ENCODE peak calls at places on chromosomes 16 and 17, in eight cellular contexts. One of them, this sample, is unnamed.

GRCh38 chr16:70685061-70685937 is 554 bp downstream of the MTSS2 start:
- DNase-seq in CD4-positive, alpha-beta T cell: no peak
- DNase-seq in A549: no peak
- DNase-seq in cardiac muscle cell: peak
- DNase-seq in mammary epithelial cell: no peak
- DNase-seq in H9: no peak
- DNase-seq in GM23338: no peak
- DNase-seq in CD8-positive, alpha-beta T cell: no peak
- DNase-seq in this sample: peak

GRCh38 chr17:60304502-60304901 is 87.4 kb downstream of the USP32 start:
- DNase-seq in CD8-positive, alpha-beta T cell: no peak
- DNase-seq in GM23338: no peak
- DNase-seq in A549: no peak
- DNase-seq in H9: no peak
- DNase-seq in CD4-positive, alpha-beta T cell: no peak
- DNase-seq in cardiac muscle cell: no peak
- DNase-seq in mammary epithelial cell: no peak
- DNase-seq in this sample: no peak

GRCh38 chr17:28916302-28916934 is 13.5 kb upstream of the DHRS13 start:
- DNase-seq in H9: no peak
- DNase-seq in GM23338: peak
- DNase-seq in mammary epithelial cell: no peak
- DNase-seq in CD4-positive, alpha-beta T cell: peak
- DNase-seq in A549: peak
- DNase-seq in cardiac muscle cell: peak
- DNase-seq in CD8-positive, alpha-beta T cell: no peak
- DNase-seq in this sample: peak

GRCh38 chr16:588639-588888 is 1.3 kb upstream of the RAB40C start:
- DNase-seq in CD8-positive, alpha-beta T cell: peak
- DNase-seq in CD4-positive, alpha-beta T cell: no peak
- DNase-seq in GM23338: peak
- DNase-seq in mammary epithelial cell: peak
- DNase-seq in H9: no peak
- DNase-seq in cardiac muscle cell: peak
- DNase-seq in A549: no peak
- DNase-seq in this sample: peak

GRCh38 chr17:9228408-9229159 is 207.3 kb downstream of the NTN1 start:
- DNase-seq in mammary epithelial cell: peak
- DNase-seq in CD8-positive, alpha-beta T cell: no peak
- DNase-seq in A549: no peak
- DNase-seq in CD4-positive, alpha-beta T cell: no peak
- DNase-seq in GM23338: no peak
- DNase-seq in cardiac muscle cell: no peak
- DNase-seq in H9: no peak
- DNase-seq in this sample: no peak

GRCh38 chr16:89695086-89695874 is 6.2 kb downstream of the SPATA2L start:
- DNase-seq in CD8-positive, alpha-beta T cell: no peak
- DNase-seq in mammary epithelial cell: no peak
- DNase-seq in cardiac muscle cell: no peak
- DNase-seq in A549: no peak
- DNase-seq in CD4-positive, alpha-beta T cell: no peak
- DNase-seq in H9: no peak
- DNase-seq in GM23338: no peak
- DNase-seq in this sample: no peak

GRCh38 chr17:81026266-81027036 is 8.5 kb upstream of the BAIAP2 start:
- DNase-seq in A549: no peak
- DNase-seq in mammary epithelial cell: no peak
- DNase-seq in CD8-positive, alpha-beta T cell: no peak
- DNase-seq in cardiac muscle cell: no peak
- DNase-seq in H9: no peak
- DNase-seq in CD4-positive, alpha-beta T cell: no peak
- DNase-seq in GM23338: no peak
- DNase-seq in this sample: no peak

GRCh38 chr17:75832164-75832651 is 12.0 kb downstream of the UNC13D start:
- DNase-seq in CD4-positive, alpha-beta T cell: peak
- DNase-seq in cardiac muscle cell: no peak
- DNase-seq in mammary epithelial cell: peak
- DNase-seq in CD8-positive, alpha-beta T cell: peak
- DNase-seq in A549: no peak
- DNase-seq in GM23338: no peak
- DNase-seq in H9: no peak
- DNase-seq in this sample: no peak

GRCh38 chr16:72532896-72533295 is 360.9 kb upstream of the PMFBP1 start:
- DNase-seq in H9: no peak
- DNase-seq in CD4-positive, alpha-beta T cell: no peak
- DNase-seq in CD8-positive, alpha-beta T cell: no peak
- DNase-seq in A549: no peak
- DNase-seq in cardiac muscle cell: no peak
- DNase-seq in GM23338: peak
- DNase-seq in mammary epithelial cell: no peak
- DNase-seq in this sample: no peak

GRCh38 chr17:17354560-17355357 is 51.6 kb downstream of the NT5M start:
- DNase-seq in CD8-positive, alpha-beta T cell: peak
- DNase-seq in cardiac muscle cell: peak
- DNase-seq in CD4-positive, alpha-beta T cell: peak
- DNase-seq in H9: peak
- DNase-seq in mammary epithelial cell: peak
- DNase-seq in A549: peak
- DNase-seq in GM23338: peak
- DNase-seq in this sample: peak
- H3K27ac ChIP-seq in CD8-positive, alpha-beta T cell: no peak
- H3K27ac ChIP-seq in cardiac muscle cell: no peak
- H3K27ac ChIP-seq in CD4-positive, alpha-beta T cell: no peak
- H3K27ac ChIP-seq in H9: no peak
- H3K27ac ChIP-seq in mammary epithelial cell: no peak
- H3K27ac ChIP-seq in A549: no peak
- H3K27ac ChIP-seq in GM23338: no peak
- H3K27ac ChIP-seq in this sample: no peak

GRCh38 chr17:33398386-33398785 is 105.3 kb upstream of the ASIC2 start:
- DNase-seq in H9: no peak
- DNase-seq in CD8-positive, alpha-beta T cell: no peak
- DNase-seq in A549: no peak
- DNase-seq in cardiac muscle cell: no peak
- DNase-seq in CD4-positive, alpha-beta T cell: no peak
- DNase-seq in mammary epithelial cell: no peak
- DNase-seq in GM23338: no peak
- DNase-seq in this sample: no peak
- TF ChIP-seq CTCF in H9: no peak
- TF ChIP-seq CTCF in CD8-positive, alpha-beta T cell: no peak
- TF ChIP-seq CTCF in A549: no peak
- TF ChIP-seq CTCF in cardiac muscle cell: no peak
- TF ChIP-seq CTCF in CD4-positive, alpha-beta T cell: no peak
- TF ChIP-seq CTCF in mammary epithelial cell: no peak
- TF ChIP-seq CTCF in GM23338: no peak
- TF ChIP-seq CTCF in this sample: no peak

DNA sequence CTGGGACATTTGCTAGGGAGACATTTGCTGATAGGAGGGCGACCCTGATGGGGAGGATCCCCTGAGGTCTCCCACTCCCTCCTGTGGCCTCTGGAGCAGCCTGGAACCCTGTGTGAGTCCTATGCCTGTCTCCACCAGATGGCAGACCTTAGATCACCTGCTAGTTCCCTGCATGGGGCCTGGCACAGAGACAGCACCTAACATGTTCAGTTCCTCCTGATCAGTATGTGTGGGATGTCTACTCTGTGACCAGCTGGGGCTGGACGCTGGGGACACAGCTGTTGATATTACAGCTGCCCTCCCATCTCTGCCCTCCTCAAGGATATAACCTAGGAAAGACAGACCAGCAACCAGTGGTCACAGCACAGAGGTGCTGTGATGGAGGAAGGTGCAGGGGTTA is 1.1 kb upstream of the ADCY7 start:
- DNase-seq in mammary epithelial cell: no peak
- DNase-seq in cardiac muscle cell: no peak
- DNase-seq in GM23338: no peak
- DNase-seq in CD4-positive, alpha-beta T cell: peak
- DNase-seq in H9: no peak
- DNase-seq in A549: no peak
- DNase-seq in CD8-positive, alpha-beta T cell: no peak
- DNase-seq in this sample: no peak
- H3K27ac ChIP-seq in mammary epithelial cell: no peak
- H3K27ac ChIP-seq in cardiac muscle cell: no peak
- H3K27ac ChIP-seq in GM23338: no peak
- H3K27ac ChIP-seq in CD4-positive, alpha-beta T cell: no peak
- H3K27ac ChIP-seq in H9: no peak
- H3K27ac ChIP-seq in A549: peak
- H3K27ac ChIP-seq in CD8-positive, alpha-beta T cell: no peak
- H3K27ac ChIP-seq in this sample: no peak

GRCh38 chr17:63919311-63919723 is 678 bp upstream of the GH1 start:
- DNase-seq in mammary epithelial cell: peak
- DNase-seq in cardiac muscle cell: peak
- DNase-seq in CD8-positive, alpha-beta T cell: peak
- DNase-seq in GM23338: peak
- DNase-seq in CD4-positive, alpha-beta T cell: peak
- DNase-seq in H9: peak
- DNase-seq in A549: peak
- DNase-seq in this sample: peak

GRCh38 chr17:63916566-63917185 is 2.0 kb downstream of the GH1 start:
- DNase-seq in GM23338: no peak
- DNase-seq in mammary epithelial cell: no peak
- DNase-seq in H9: no peak
- DNase-seq in CD8-positive, alpha-beta T cell: no peak
- DNase-seq in A549: no peak
- DNase-seq in cardiac muscle cell: no peak
- DNase-seq in CD4-positive, alpha-beta T cell: no peak
- DNase-seq in this sample: no peak

GRCh38 chr17:63914471-63914870 is 3.4 kb upstream of the CSHL1 start:
- DNase-seq in H9: no peak
- DNase-seq in mammary epithelial cell: no peak
- DNase-seq in GM23338: no peak
- DNase-seq in CD8-positive, alpha-beta T cell: no peak
- DNase-seq in cardiac muscle cell: no peak
- DNase-seq in A549: no peak
- DNase-seq in CD4-positive, alpha-beta T cell: no peak
- DNase-seq in this sample: no peak

GRCh38 chr17:63917646-63918045 is 993 bp downstream of the GH1 start:
- DNase-seq in CD4-positive, alpha-beta T cell: no peak
- DNase-seq in mammary epithelial cell: no peak
- DNase-seq in cardiac muscle cell: no peak
- DNase-seq in A549: no peak
- DNase-seq in CD8-positive, alpha-beta T cell: no peak
- DNase-seq in GM23338: no peak
- DNase-seq in H9: peak
- DNase-seq in this sample: no peak

GRCh38 chr17:63918305-63918704 is 334 bp downstream of the GH1 start:
- DNase-seq in CD8-positive, alpha-beta T cell: no peak
- DNase-seq in GM23338: peak
- DNase-seq in H9: peak
- DNase-seq in mammary epithelial cell: no peak
- DNase-seq in CD4-positive, alpha-beta T cell: no peak
- DNase-seq in cardiac muscle cell: no peak
- DNase-seq in A549: no peak
- DNase-seq in this sample: no peak
- TF ChIP-seq CTCF in CD8-positive, alpha-beta T cell: no peak
- TF ChIP-seq CTCF in GM23338: peak
- TF ChIP-seq CTCF in H9: peak
- TF ChIP-seq CTCF in mammary epithelial cell: no peak
- TF ChIP-seq CTCF in CD4-positive, alpha-beta T cell: no peak
- TF ChIP-seq CTCF in cardiac muscle cell: peak
- TF ChIP-seq CTCF in A549: no peak
- TF ChIP-seq CTCF in this sample: no peak

GRCh38 chr16:84183911-84184310 is 2.9 kb downstream of the TAF1C start:
- DNase-seq in cardiac muscle cell: no peak
- DNase-seq in CD4-positive, alpha-beta T cell: no peak
- DNase-seq in mammary epithelial cell: no peak
- DNase-seq in A549: peak
- DNase-seq in CD8-positive, alpha-beta T cell: no peak
- DNase-seq in H9: no peak
- DNase-seq in GM23338: no peak
- DNase-seq in this sample: no peak
- H3K27ac ChIP-seq in cardiac muscle cell: no peak
- H3K27ac ChIP-seq in CD4-positive, alpha-beta T cell: no peak
- H3K27ac ChIP-seq in mammary epithelial cell: no peak
- H3K27ac ChIP-seq in A549: no peak
- H3K27ac ChIP-seq in CD8-positive, alpha-beta T cell: no peak
- H3K27ac ChIP-seq in H9: no peak
- H3K27ac ChIP-seq in GM23338: no peak
- H3K27ac ChIP-seq in this sample: no peak

GRCh38 chr17:36132421-36132831 is 28.8 kb downstream of the CCL4 start:
- DNase-seq in mammary epithelial cell: no peak
- DNase-seq in A549: no peak
- DNase-seq in CD4-positive, alpha-beta T cell: no peak
- DNase-seq in cardiac muscle cell: peak
- DNase-seq in H9: no peak
- DNase-seq in CD8-positive, alpha-beta T cell: no peak
- DNase-seq in GM23338: no peak
- DNase-seq in this sample: no peak

GRCh38 chr17:36129616-36130015 is 26.0 kb downstream of the CCL4 start:
- DNase-seq in H9: no peak
- DNase-seq in mammary epithelial cell: no peak
- DNase-seq in GM23338: no peak
- DNase-seq in A549: no peak
- DNase-seq in CD4-positive, alpha-beta T cell: no peak
- DNase-seq in cardiac muscle cell: no peak
- DNase-seq in CD8-positive, alpha-beta T cell: no peak
- DNase-seq in this sample: no peak

GRCh38 chr17:36131931-36132330 is 28.3 kb downstream of the CCL4 start:
- DNase-seq in H9: no peak
- DNase-seq in CD4-positive, alpha-beta T cell: no peak
- DNase-seq in CD8-positive, alpha-beta T cell: no peak
- DNase-seq in A549: no peak
- DNase-seq in GM23338: no peak
- DNase-seq in cardiac muscle cell: no peak
- DNase-seq in mammary epithelial cell: no peak
- DNase-seq in this sample: no peak

GRCh38 chr17:36133629-36134259 is 30.1 kb downstream of the CCL4 start:
- DNase-seq in H9: no peak
- DNase-seq in A549: no peak
- DNase-seq in CD4-positive, alpha-beta T cell: no peak
- DNase-seq in CD8-positive, alpha-beta T cell: no peak
- DNase-seq in GM23338: no peak
- DNase-seq in mammary epithelial cell: no peak
- DNase-seq in cardiac muscle cell: no peak
- DNase-seq in this sample: peak

GRCh38 chr17:36131436-36131835 is 27.8 kb downstream of the CCL4 start:
- DNase-seq in CD8-positive, alpha-beta T cell: no peak
- DNase-seq in CD4-positive, alpha-beta T cell: no peak
- DNase-seq in H9: no peak
- DNase-seq in mammary epithelial cell: no peak
- DNase-seq in GM23338: peak
- DNase-seq in A549: no peak
- DNase-seq in cardiac muscle cell: no peak
- DNase-seq in this sample: no peak
- TF ChIP-seq CTCF in CD8-positive, alpha-beta T cell: no peak
- TF ChIP-seq CTCF in CD4-positive, alpha-beta T cell: no peak
- TF ChIP-seq CTCF in H9: no peak
- TF ChIP-seq CTCF in mammary epithelial cell: no peak
- TF ChIP-seq CTCF in GM23338: no peak
- TF ChIP-seq CTCF in A549: no peak
- TF ChIP-seq CTCF in cardiac muscle cell: peak
- TF ChIP-seq CTCF in this sample: no peak

This sample was measured in A673.